ENCODE peak calls at places on chromosomes 5 and 9, in eight cellular contexts. One of them, this sample, is unnamed.

GRCh38 chr5:5585751-5586341 is 163.4 kb downstream of the ICE1 start:
- DNase-seq in tibial nerve: no peak
- DNase-seq in foreskin fibroblast: no peak
- DNase-seq in HCT116: no peak
- DNase-seq in sigmoid colon: no peak
- DNase-seq in WERI-Rb-1: peak; percentile 95
- DNase-seq in prostate gland: no peak
- DNase-seq in astrocyte: no peak
- DNase-seq in this sample: no peak

GRCh38 chr5:158879993-158880392 is 219.7 kb downstream of the EBF1 start:
- DNase-seq in astrocyte: no peak
- DNase-seq in prostate gland: no peak
- DNase-seq in WERI-Rb-1: no peak
- DNase-seq in tibial nerve: no peak
- DNase-seq in foreskin fibroblast: no peak
- DNase-seq in sigmoid colon: no peak
- DNase-seq in HCT116: no peak
- DNase-seq in this sample: no peak

GRCh38 chr5:170467000-170467707 is 36.7 kb upstream of the KCNIP1 start:
- DNase-seq in foreskin fibroblast: peak; percentile 68
- DNase-seq in sigmoid colon: no peak
- DNase-seq in HCT116: no peak
- DNase-seq in astrocyte: peak; percentile 90
- DNase-seq in tibial nerve: no peak
- DNase-seq in prostate gland: no peak
- DNase-seq in WERI-Rb-1: no peak
- DNase-seq in this sample: peak; percentile 60

GRCh38 chr5:81142108-81142507 is 91.0 kb upstream of the CKMT2 start:
- DNase-seq in prostate gland: no peak
- DNase-seq in foreskin fibroblast: no peak
- DNase-seq in tibial nerve: no peak
- DNase-seq in sigmoid colon: no peak
- DNase-seq in astrocyte: no peak
- DNase-seq in WERI-Rb-1: no peak
- DNase-seq in HCT116: no peak
- DNase-seq in this sample: no peak

GRCh38 chr5:108919591-108920326 is 172.1 kb downstream of the FER start:
- DNase-seq in foreskin fibroblast: no peak
- DNase-seq in tibial nerve: no peak
- DNase-seq in prostate gland: no peak
- DNase-seq in HCT116: no peak
- DNase-seq in astrocyte: no peak
- DNase-seq in WERI-Rb-1: no peak
- DNase-seq in sigmoid colon: no peak
- DNase-seq in this sample: no peak

GRCh38 chr5:82364497-82364896 is 86.3 kb upstream of the RPS23 start:
- DNase-seq in astrocyte: peak; percentile 50
- DNase-seq in prostate gland: no peak
- DNase-seq in tibial nerve: peak; percentile 41
- DNase-seq in sigmoid colon: no peak
- DNase-seq in foreskin fibroblast: peak; percentile 81
- DNase-seq in WERI-Rb-1: no peak
- DNase-seq in HCT116: no peak
- DNase-seq in this sample: no peak

GRCh38 chr5:73296772-73297171 is 123.8 kb downstream of the TMEM174 start:
- DNase-seq in foreskin fibroblast: peak; percentile 60
- DNase-seq in HCT116: no peak
- DNase-seq in astrocyte: peak; percentile 94
- DNase-seq in sigmoid colon: no peak
- DNase-seq in WERI-Rb-1: no peak
- DNase-seq in tibial nerve: no peak
- DNase-seq in prostate gland: no peak
- DNase-seq in this sample: no peak

GRCh38 chr5:144315026-144315425 is 144.4 kb downstream of the KCTD16 start:
- DNase-seq in sigmoid colon: no peak
- DNase-seq in HCT116: no peak
- DNase-seq in foreskin fibroblast: no peak
- DNase-seq in astrocyte: no peak
- DNase-seq in prostate gland: no peak
- DNase-seq in WERI-Rb-1: no peak
- DNase-seq in tibial nerve: no peak
- DNase-seq in this sample: no peak

GRCh38 chr5:170360712-170361501 is 28.3 kb downstream of the KCNMB1 start:
- DNase-seq in WERI-Rb-1: no peak
- DNase-seq in tibial nerve: no peak
- DNase-seq in HCT116: no peak
- DNase-seq in astrocyte: no peak
- DNase-seq in sigmoid colon: no peak
- DNase-seq in foreskin fibroblast: no peak
- DNase-seq in prostate gland: no peak
- DNase-seq in this sample: no peak

GRCh38 chr5:107669543-107670027 is 1.2 kb downstream of the EFNA5 start:
- DNase-seq in WERI-Rb-1: peak; percentile 10
- DNase-seq in HCT116: no peak
- DNase-seq in prostate gland: peak; percentile 20
- DNase-seq in astrocyte: peak; percentile 29
- DNase-seq in tibial nerve: no peak
- DNase-seq in sigmoid colon: peak; percentile 72
- DNase-seq in foreskin fibroblast: peak; percentile 76
- DNase-seq in this sample: no peak

GRCh38 chr5:88883059-88883565 is at the start of gene MEF2C:
- DNase-seq in sigmoid colon: peak; percentile 88
- DNase-seq in astrocyte: peak; percentile 83
- DNase-seq in foreskin fibroblast: peak; percentile 89
- DNase-seq in WERI-Rb-1: peak; percentile 53
- DNase-seq in prostate gland: peak; percentile 51
- DNase-seq in tibial nerve: peak; percentile 58
- DNase-seq in HCT116: peak; percentile 56
- DNase-seq in this sample: peak; percentile 31

GRCh38 chr5:175464414-175465233 is 13.7 kb upstream of the SFXN1 start:
- DNase-seq in prostate gland: no peak
- DNase-seq in astrocyte: no peak
- DNase-seq in tibial nerve: peak; percentile 71
- DNase-seq in WERI-Rb-1: peak; percentile 73
- DNase-seq in foreskin fibroblast: peak; percentile 52
- DNase-seq in sigmoid colon: no peak
- DNase-seq in HCT116: peak; percentile 41
- DNase-seq in this sample: no peak

GRCh38 chr5:142798099-142798768 is 28.1 kb downstream of the ARHGAP26 start:
- DNase-seq in foreskin fibroblast: no peak
- DNase-seq in WERI-Rb-1: no peak
- DNase-seq in sigmoid colon: peak; percentile 69
- DNase-seq in tibial nerve: peak; percentile 48
- DNase-seq in prostate gland: no peak
- DNase-seq in astrocyte: no peak
- DNase-seq in HCT116: no peak
- DNase-seq in this sample: no peak

GRCh38 chr9:107358867-107359440 is 75.9 kb downstream of the RAD23B start:
- DNase-seq in foreskin fibroblast: no peak
- DNase-seq in HCT116: no peak
- DNase-seq in astrocyte: no peak
- DNase-seq in tibial nerve: no peak
- DNase-seq in WERI-Rb-1: no peak
- DNase-seq in prostate gland: no peak
- DNase-seq in sigmoid colon: no peak
- DNase-seq in this sample: no peak

GRCh38 chr5:16674750-16675149 is 58.0 kb upstream of the RETREG1 start:
- DNase-seq in HCT116: no peak
- DNase-seq in sigmoid colon: no peak
- DNase-seq in WERI-Rb-1: no peak
- DNase-seq in tibial nerve: no peak
- DNase-seq in prostate gland: peak; percentile 36
- DNase-seq in foreskin fibroblast: no peak
- DNase-seq in astrocyte: no peak
- DNase-seq in this sample: no peak

GRCh38 chr9:130835441-130836298 is 616 bp downstream of the ABL1 start:
- DNase-seq in tibial nerve: no peak
- DNase-seq in WERI-Rb-1: peak; percentile 71
- DNase-seq in astrocyte: peak; percentile 63
- DNase-seq in sigmoid colon: peak; percentile 79
- DNase-seq in foreskin fibroblast: peak; percentile 53
- DNase-seq in prostate gland: no peak
- DNase-seq in HCT116: no peak
- DNase-seq in this sample: no peak

DNA sequence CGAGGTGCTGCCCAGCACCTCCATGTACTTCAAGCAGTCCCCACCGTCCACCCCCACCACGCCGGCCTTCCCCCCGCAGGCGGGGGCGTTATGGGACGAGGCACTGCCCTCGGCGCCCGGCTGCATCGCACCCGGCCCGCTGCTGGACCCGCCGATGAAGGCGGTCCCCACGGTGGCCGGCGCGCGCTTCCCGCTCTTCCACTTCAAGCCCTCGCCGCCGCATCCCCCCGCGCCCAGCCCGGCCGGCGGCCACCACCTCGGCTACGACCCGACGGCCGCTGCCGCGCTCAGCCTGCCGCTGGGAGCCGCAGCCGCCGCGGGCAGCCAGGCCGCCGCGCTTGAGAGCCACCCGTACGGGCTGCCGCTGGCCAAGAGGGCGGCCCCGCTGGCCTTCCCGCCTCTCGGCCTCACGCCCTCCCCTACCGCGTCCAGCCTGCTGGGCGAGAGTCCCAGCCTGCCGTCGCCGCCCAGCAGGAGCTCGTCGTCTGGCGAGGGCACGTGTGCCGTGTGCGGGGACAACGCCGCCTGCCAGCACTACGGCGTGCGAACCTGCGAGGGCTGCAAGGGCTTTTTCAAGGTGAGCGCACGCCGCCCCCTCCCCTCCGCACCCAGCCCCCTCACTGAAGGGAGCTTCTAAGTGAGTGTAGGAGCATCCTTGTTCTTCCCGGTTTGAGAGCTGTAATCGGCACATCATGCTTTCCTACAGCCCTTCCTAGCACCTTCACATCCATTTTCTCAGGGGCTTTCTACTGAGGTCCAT is 6.9 kb downstream of the NR4A3 start:
- DNase-seq in astrocyte: no peak
- DNase-seq in foreskin fibroblast: peak; percentile 50
- DNase-seq in prostate gland: no peak
- DNase-seq in HCT116: no peak
- DNase-seq in WERI-Rb-1: no peak
- DNase-seq in tibial nerve: no peak
- DNase-seq in sigmoid colon: no peak
- DNase-seq in this sample: no peak
- TF ChIP-seq CTCF in astrocyte: no peak
- TF ChIP-seq CTCF in foreskin fibroblast: no peak
- TF ChIP-seq CTCF in prostate gland: no peak
- TF ChIP-seq CTCF in HCT116: no peak
- TF ChIP-seq CTCF in WERI-Rb-1: no peak
- TF ChIP-seq CTCF in tibial nerve: no peak
- TF ChIP-seq CTCF in sigmoid colon: no peak
- TF ChIP-seq CTCF in this sample: no peak

DNA sequence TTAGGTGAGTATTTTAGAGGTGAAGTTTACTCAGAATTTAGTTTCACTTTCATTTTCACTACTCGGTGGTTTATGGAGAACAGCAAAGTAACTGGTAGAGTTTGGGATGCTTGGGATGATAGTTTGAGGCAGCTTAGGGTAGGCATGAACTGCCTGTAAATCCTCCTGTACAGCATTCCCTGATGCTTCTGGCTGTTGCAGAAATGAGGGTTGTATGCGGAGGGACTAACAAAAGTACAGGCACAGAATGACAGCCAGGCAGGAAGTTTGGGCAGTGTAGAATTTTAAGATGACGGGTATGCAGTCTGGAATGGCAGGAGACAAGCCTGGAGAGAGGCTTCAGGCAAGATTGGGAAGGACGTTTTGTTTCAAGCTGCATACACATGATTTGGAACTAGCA is 48.0 kb upstream of the FAM120AOS start:
- DNase-seq in sigmoid colon: no peak
- DNase-seq in tibial nerve: no peak
- DNase-seq in WERI-Rb-1: no peak
- DNase-seq in prostate gland: no peak
- DNase-seq in HCT116: no peak
- DNase-seq in astrocyte: peak; percentile 12
- DNase-seq in foreskin fibroblast: no peak
- DNase-seq in this sample: no peak
- H3K4me3 ChIP-seq in sigmoid colon: peak overlapping the region; percentile 22
- H3K4me3 ChIP-seq in tibial nerve: peak overlapping the region; percentile 26
- H3K4me3 ChIP-seq in WERI-Rb-1: no peak overlapping the region
- H3K4me3 ChIP-seq in prostate gland: no peak overlapping the region
- H3K4me3 ChIP-seq in HCT116: no peak overlapping the region
- H3K4me3 ChIP-seq in astrocyte: no peak overlapping the region
- H3K4me3 ChIP-seq in foreskin fibroblast: peak overlapping the region; percentile 47
- H3K4me3 ChIP-seq in this sample: peak overlapping the region; percentile 15

GRCh38 chr9:95264954-95265615 is 52.4 kb downstream of the FANCC start:
- DNase-seq in foreskin fibroblast: peak; percentile 70
- DNase-seq in tibial nerve: no peak
- DNase-seq in prostate gland: no peak
- DNase-seq in sigmoid colon: no peak
- DNase-seq in HCT116: no peak
- DNase-seq in astrocyte: peak; percentile 51
- DNase-seq in WERI-Rb-1: no peak
- DNase-seq in this sample: peak; percentile 13
- TF ChIP-seq CTCF in foreskin fibroblast: peak; percentile 59
- TF ChIP-seq CTCF in tibial nerve: peak; percentile 44
- TF ChIP-seq CTCF in prostate gland: no peak
- TF ChIP-seq CTCF in sigmoid colon: peak; percentile 27
- TF ChIP-seq CTCF in HCT116: peak; percentile 20
- TF ChIP-seq CTCF in astrocyte: peak; percentile 38
- TF ChIP-seq CTCF in WERI-Rb-1: peak; percentile 11
- TF ChIP-seq CTCF in this sample: peak; percentile 52

GRCh38 chr5:55241756-55242155 is 8.3 kb upstream of the CCNO start:
- DNase-seq in astrocyte: no peak
- DNase-seq in WERI-Rb-1: no peak
- DNase-seq in HCT116: no peak
- DNase-seq in prostate gland: peak; percentile 32
- DNase-seq in tibial nerve: no peak
- DNase-seq in sigmoid colon: no peak
- DNase-seq in foreskin fibroblast: no peak
- DNase-seq in this sample: no peak

GRCh38 chr5:55232985-55233928 is at the start of gene CCNO:
- DNase-seq in astrocyte: peak; percentile 62
- DNase-seq in foreskin fibroblast: peak; percentile 86
- DNase-seq in tibial nerve: peak; percentile 35
- DNase-seq in WERI-Rb-1: peak; percentile 75
- DNase-seq in sigmoid colon: peak; percentile 71
- DNase-seq in prostate gland: peak; percentile 76
- DNase-seq in HCT116: peak; percentile 70
- DNase-seq in this sample: peak; percentile 33

GRCh38 chr5:55232194-55232984 is 1.0 kb downstream of the CCNO start:
- DNase-seq in astrocyte: no peak
- DNase-seq in prostate gland: peak; percentile 24
- DNase-seq in sigmoid colon: no peak
- DNase-seq in HCT116: peak; percentile 29
- DNase-seq in tibial nerve: no peak
- DNase-seq in WERI-Rb-1: peak; percentile 67
- DNase-seq in foreskin fibroblast: peak; percentile 47
- DNase-seq in this sample: no peak

GRCh38 chr5:55234171-55234700 is 828 bp upstream of the CCNO start:
- DNase-seq in prostate gland: no peak
- DNase-seq in foreskin fibroblast: peak; percentile 55
- DNase-seq in sigmoid colon: no peak
- DNase-seq in HCT116: peak; percentile 12
- DNase-seq in WERI-Rb-1: peak; percentile 20
- DNase-seq in astrocyte: no peak
- DNase-seq in tibial nerve: no peak
- DNase-seq in this sample: no peak

DNA sequence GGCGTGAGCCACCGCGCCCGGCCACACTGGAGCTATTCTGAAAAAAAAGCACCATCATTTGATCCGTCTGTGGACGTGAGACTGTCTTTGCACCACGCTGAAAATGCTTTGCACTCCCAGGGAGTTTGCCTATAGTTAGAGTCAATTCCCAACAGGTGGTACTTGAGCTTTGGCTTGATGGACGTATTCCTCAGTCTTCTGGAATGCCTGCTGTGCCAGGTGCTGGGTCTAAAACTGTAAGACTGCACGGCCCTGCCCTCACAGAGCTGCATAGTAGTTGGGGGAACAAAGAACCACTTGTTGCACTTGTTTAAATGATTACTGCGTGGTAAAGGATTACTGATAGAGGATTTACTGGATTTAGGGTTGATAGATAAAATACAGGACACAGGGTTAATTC is 3.4 kb upstream of the CCNO start:
- DNase-seq in prostate gland: no peak
- DNase-seq in foreskin fibroblast: no peak
- DNase-seq in sigmoid colon: no peak
- DNase-seq in HCT116: no peak
- DNase-seq in astrocyte: no peak
- DNase-seq in tibial nerve: no peak
- DNase-seq in WERI-Rb-1: no peak
- DNase-seq in this sample: no peak
- H3K4me3 ChIP-seq in prostate gland: no peak overlapping the region
- H3K4me3 ChIP-seq in foreskin fibroblast: no peak overlapping the region
- H3K4me3 ChIP-seq in sigmoid colon: no peak overlapping the region
- H3K4me3 ChIP-seq in HCT116: no peak overlapping the region
- H3K4me3 ChIP-seq in astrocyte: no peak overlapping the region
- H3K4me3 ChIP-seq in tibial nerve: no peak overlapping the region
- H3K4me3 ChIP-seq in WERI-Rb-1: no peak overlapping the region
- H3K4me3 ChIP-seq in this sample: no peak overlapping the region

This sample was measured in AG09309.